ENCODE peak calls at places on chromosomes 7 and 10, in six cellular contexts. J, M, I, X, E and Y are unnamed samples.

GRCh38 chr10:97763947-97764346 is 7.9 kb downstream of the SFRP5 start:
- DNase-seq in J (no peak), M (no peak), I (no peak), X (no peak), E (no peak), Y (no peak)

GRCh38 chr7:6556196-6556595 is 4.9 kb upstream of the GRID2IP start:
- DNase-seq in J (no peak), M (no peak), I (peak; percentile 61), X (no peak), E (no peak), Y (no peak)

GRCh38 chr10:70715853-70716795 is 43.8 kb downstream of the ADAMTS14 start:
- DNase-seq in J (no peak), M (no peak), I (peak; percentile 36), X (peak; percentile 83), E (no peak), Y (peak; percentile 43)

GRCh38 chr10:70769121-70769520 is 16.1 kb downstream of the TBATA start:
- DNase-seq in J (no peak), M (no peak), I (no peak), X (no peak), E (no peak), Y (no peak)

GRCh38 chr7:7662527-7662926 is 22.0 kb downstream of the UMAD1 start:
- DNase-seq in J (no peak), M (no peak), I (no peak), X (peak; percentile 16), E (no peak), Y (no peak)

GRCh38 chr10:1228463-1228975 is 172.3 kb downstream of the WDR37 start:
- DNase-seq in J (no peak), M (no peak), I (no peak), X (no peak), E (no peak), Y (no peak)

GRCh38 chr10:88792656-88793055 is 9.9 kb upstream of the LIPM start:
- DNase-seq in J (no peak), M (peak; percentile 41), I (peak; percentile 47), X (peak; percentile 76), E (no peak), Y (no peak)

GRCh38 chr10:60964257-60965235 is 20.6 kb upstream of the RHOBTB1 start:
- DNase-seq in J (no peak), M (peak; percentile 57), I (peak; percentile 79), X (peak; percentile 92), E (peak; percentile 12), Y (peak; percentile 80)

GRCh38 chr7:115749924-115750323 is 280.6 kb downstream of the TFEC start:
- DNase-seq in J (no peak), M (no peak), I (no peak), X (no peak), E (no peak), Y (no peak)

GRCh38 chr10:4650572-4650971 is 175.4 kb upstream of the AKR1E2 start:
- DNase-seq in J (no peak), M (no peak), I (no peak), X (peak; percentile 48), E (no peak), Y (no peak)

GRCh38 chr7:46080595-46081159 is 159.6 kb upstream of the IGFBP3 start:
- DNase-seq in J (no peak), M (no peak), I (no peak), X (no peak), E (no peak), Y (no peak)

GRCh38 chr7:17299477-17299991 is 1.1 kb downstream of the AHR start:
- DNase-seq in J (no peak), M (no peak), I (no peak), X (peak; percentile 56), E (no peak), Y (no peak)

GRCh38 chr10:66457629-66458028 is 468.2 kb upstream of the LRRTM3 start:
- DNase-seq in J (no peak), M (no peak), I (no peak), X (no peak), E (no peak), Y (no peak)

GRCh38 chr7:18429547-18429946 is 66.0 kb upstream of the HDAC9 start:
- DNase-seq in J (no peak), M (no peak), I (no peak), X (peak; percentile 50), E (no peak), Y (peak; percentile 68)

GRCh38 chr10:103781329-103782061 is 73.9 kb downstream of the SH3PXD2A start:
- DNase-seq in J (no peak), M (no peak), I (no peak), X (peak; percentile 85), E (no peak), Y (peak; percentile 85)

GRCh38 chr10:72323108-72323932 is 31.4 kb downstream of the DNAJB12 start:
- DNase-seq in J (no peak), M (peak; percentile 32), I (no peak), X (no peak), E (no peak), Y (no peak)

GRCh38 chr10:73922007-73922863 is 11.3 kb downstream of the PLAU start:
- DNase-seq in J (no peak), M (no peak), I (no peak), X (no peak), E (no peak), Y (no peak)